ENCODE peak calls at places on chromosomes 7 and 10, in seven cellular contexts. K, J, A, Y, C, R and D are unnamed samples.

GRCh38 chr7:158975526-158976467 is 119.4 kb downstream of the DYNC2I1 start:
- DNase-seq in K (no peak), J (no peak), A (no peak), Y (no peak), C (no peak), R (peak; percentile 69), D (peak; percentile 51)

GRCh38 chr7:42104694-42105093 is 132.3 kb downstream of the GLI3 start:
- DNase-seq in K (no peak), J (no peak), A (no peak), Y (no peak), C (no peak), R (no peak), D (no peak)

GRCh38 chr10:78348416-78349164 is 314.9 kb downstream of the RPS24 start:
- DNase-seq in K (no peak), J (no peak), A (no peak), Y (no peak), C (no peak), R (no peak), D (no peak)

GRCh38 chr10:12350167-12350872 is 973 bp downstream of the CAMK1D start:
- DNase-seq in K (peak; percentile 74), J (peak; percentile 10), A (peak; percentile 39), Y (peak; percentile 51), C (no peak), R (peak; percentile 81), D (peak; percentile 14)

GRCh38 chr10:130711072-130711471 is 574.9 kb downstream of the GLRX3 start:
- DNase-seq in K (no peak), J (no peak), A (no peak), Y (no peak), C (no peak), R (peak; percentile 10), D (no peak)

GRCh38 chr10:804191-804781 is 114.8 kb upstream of the DIP2C start:
- DNase-seq in K (no peak), J (no peak), A (no peak), Y (no peak), C (no peak), R (no peak), D (no peak)

GRCh38 chr7:36441344-36442022 is 51.8 kb downstream of the ANLN start:
- DNase-seq in K (no peak), J (no peak), A (no peak), Y (no peak), C (no peak), R (no peak), D (peak; percentile 21)

GRCh38 chr7:121302214-121302745 is 26.5 kb upstream of the WNT16 start:
- DNase-seq in K (no peak), J (no peak), A (no peak), Y (no peak), C (no peak), R (no peak), D (no peak)

GRCh38 chr10:70228503-70228902 is 4.7 kb downstream of the PPA1 start:
- DNase-seq in K (no peak), J (no peak), A (no peak), Y (no peak), C (no peak), R (no peak), D (no peak)

GRCh38 chr10:105063796-105064195 is 422.7 kb downstream of the SORCS3 start:
- DNase-seq in K (no peak), J (no peak), A (peak; percentile 14), Y (no peak), C (no peak), R (peak; percentile 39), D (peak; percentile 81)

GRCh38 chr7:13551503-13551902 is 438.0 kb downstream of the ETV1 start:
- DNase-seq in K (no peak), J (no peak), A (no peak), Y (no peak), C (no peak), R (no peak), D (peak; percentile 9)

GRCh38 chr7:128962837-128963236 is 25.1 kb downstream of the IRF5 start:
- DNase-seq in K (no peak), J (no peak), A (no peak), Y (no peak), C (no peak), R (no peak), D (no peak)

DNA sequence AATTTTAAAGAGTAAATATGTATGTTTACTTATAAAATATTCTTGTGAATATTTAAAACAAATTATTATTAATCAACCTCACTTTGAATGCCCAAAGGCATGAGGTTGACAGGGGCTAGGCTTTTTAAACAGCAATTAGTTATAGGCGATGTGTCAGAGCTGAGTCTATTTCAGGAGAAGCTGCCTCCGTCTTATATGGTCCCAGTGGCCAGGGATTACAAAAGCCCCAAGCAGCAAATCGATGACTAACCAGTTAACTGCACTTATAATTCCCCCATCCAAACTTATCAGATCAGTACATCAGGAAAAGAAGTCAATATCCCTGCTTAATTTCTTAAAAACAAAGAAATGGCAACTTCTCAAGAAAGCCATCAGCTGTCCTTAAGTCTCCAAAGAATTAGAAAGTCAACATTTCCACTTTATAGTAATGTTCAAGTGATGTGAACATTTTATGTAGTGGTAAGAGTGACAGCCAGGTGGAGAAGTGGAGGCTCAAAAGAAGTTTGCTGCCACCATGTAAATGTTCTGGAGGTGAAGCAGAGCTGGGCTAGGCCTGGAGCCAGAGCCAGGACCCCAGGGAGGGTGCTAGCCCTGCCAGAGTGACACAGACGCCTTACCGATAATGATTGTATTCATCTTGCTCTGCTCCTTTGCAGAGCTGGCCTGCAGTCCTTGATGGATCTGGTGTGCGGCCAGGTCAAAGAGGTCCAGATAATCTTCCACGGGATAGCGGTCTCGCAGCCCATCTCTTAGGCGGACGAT is 51.5 kb downstream of the CHST15 start:
- DNase-seq in K (no peak), J (no peak), A (no peak), Y (no peak), C (no peak), R (no peak), D (no peak)
- H3K27ac ChIP-seq in K (no peak overlapping the region), J (no peak overlapping the region), A (no peak overlapping the region), Y (no peak overlapping the region), C (no peak overlapping the region), R (no peak overlapping the region), D (no peak overlapping the region)

GRCh38 chr10:102800601-102801335 is 36.4 kb downstream of the CYP17A1 start:
- DNase-seq in K (no peak), J (no peak), A (no peak), Y (no peak), C (no peak), R (no peak), D (no peak)

GRCh38 chr10:102791754-102792153 is 45.5 kb downstream of the CYP17A1 start:
- DNase-seq in K (no peak), J (no peak), A (no peak), Y (no peak), C (no peak), R (no peak), D (no peak)

GRCh38 chr10:102799691-102800435 is 37.4 kb downstream of the CYP17A1 start:
- DNase-seq in K (no peak), J (no peak), A (peak; percentile 71), Y (no peak), C (no peak), R (no peak), D (no peak)

GRCh38 chr10:102796407-102797176 is 40.6 kb downstream of the CYP17A1 start:
- DNase-seq in K (peak; percentile 90), J (no peak), A (peak; percentile 90), Y (no peak), C (no peak), R (peak; percentile 96), D (no peak)

DNA sequence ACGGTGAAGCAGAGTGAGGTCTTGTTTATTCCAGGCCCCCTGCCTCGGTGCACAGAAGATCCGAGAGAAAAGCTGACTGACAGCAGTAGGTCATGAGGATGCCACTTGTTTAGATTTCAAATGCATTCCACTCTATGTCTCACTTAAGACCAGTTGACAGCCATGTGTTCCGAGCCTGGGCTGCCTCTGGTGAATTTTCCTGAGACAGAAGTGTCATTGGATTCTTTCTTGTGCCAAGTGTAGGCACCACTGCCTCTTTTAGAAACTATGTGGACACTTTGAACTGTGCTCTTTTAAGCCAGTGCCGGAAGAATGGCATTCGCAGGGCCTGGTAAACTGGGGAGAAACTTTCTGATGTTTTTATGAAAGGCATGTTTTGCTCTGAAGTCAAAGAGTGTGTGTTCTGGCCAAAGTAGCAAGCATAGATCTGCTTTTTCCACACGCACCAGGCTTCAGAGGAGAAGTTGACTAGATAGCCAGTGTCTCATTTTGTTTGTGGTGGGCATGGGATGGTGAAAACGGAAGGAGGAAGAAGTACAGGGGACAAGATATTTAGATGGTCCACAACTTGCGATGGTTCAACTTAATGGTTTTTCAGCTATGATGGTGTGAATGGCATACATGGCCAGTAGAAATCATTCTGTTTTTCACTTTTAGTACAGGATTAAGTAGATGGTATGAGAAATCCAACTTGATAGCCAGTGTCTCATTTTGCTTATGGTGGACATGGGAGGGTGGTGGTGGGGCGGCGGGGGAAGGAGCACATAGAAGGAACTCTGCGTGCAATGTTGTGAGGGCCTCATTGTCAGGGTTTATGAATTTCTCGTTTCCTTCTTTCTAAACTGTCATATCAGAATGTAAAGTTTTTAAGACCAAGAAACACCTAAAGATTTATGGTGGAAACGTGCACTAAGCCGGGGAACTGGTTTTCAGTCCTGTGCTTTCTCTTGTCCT is 41.5 kb downstream of the CYP17A1 start:
- DNase-seq in K (no peak), J (no peak), A (no peak), Y (no peak), C (no peak), R (no peak), D (no peak)
- H3K4me3 ChIP-seq in K (no peak overlapping the region), J (peak overlapping the region; percentile 9), A (no peak overlapping the region), Y (no peak overlapping the region), C (peak overlapping the region; percentile 35), R (peak overlapping the region; percentile 3), D (no peak overlapping the region)

DNA sequence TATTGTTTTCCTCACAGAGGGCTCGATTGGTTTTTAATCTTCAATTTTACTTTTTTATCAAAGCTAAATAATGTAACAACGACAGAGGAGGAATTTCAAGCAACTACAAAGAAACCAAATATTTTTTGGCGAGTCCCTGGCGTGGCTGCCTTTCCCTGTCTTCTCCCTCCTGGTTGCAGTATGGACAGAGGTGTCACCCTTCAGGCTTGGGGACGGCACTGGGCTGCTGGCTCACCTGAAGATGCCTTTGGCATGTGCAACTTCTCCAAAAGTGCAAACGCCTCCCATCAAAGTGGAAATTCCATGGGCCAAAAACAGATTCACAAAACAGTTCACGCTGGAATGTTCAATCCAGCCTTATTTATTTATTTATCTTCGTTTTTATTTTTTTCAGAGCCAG is 51.9 kb downstream of the DOCK1 start:
- DNase-seq in K (no peak), J (no peak), A (no peak), Y (no peak), C (no peak), R (no peak), D (no peak)
- H3K27ac ChIP-seq in K (no peak overlapping the region), J (no peak overlapping the region), A (no peak overlapping the region), Y (no peak overlapping the region), C (no peak overlapping the region), R (no peak overlapping the region), D (no peak overlapping the region)

DNA sequence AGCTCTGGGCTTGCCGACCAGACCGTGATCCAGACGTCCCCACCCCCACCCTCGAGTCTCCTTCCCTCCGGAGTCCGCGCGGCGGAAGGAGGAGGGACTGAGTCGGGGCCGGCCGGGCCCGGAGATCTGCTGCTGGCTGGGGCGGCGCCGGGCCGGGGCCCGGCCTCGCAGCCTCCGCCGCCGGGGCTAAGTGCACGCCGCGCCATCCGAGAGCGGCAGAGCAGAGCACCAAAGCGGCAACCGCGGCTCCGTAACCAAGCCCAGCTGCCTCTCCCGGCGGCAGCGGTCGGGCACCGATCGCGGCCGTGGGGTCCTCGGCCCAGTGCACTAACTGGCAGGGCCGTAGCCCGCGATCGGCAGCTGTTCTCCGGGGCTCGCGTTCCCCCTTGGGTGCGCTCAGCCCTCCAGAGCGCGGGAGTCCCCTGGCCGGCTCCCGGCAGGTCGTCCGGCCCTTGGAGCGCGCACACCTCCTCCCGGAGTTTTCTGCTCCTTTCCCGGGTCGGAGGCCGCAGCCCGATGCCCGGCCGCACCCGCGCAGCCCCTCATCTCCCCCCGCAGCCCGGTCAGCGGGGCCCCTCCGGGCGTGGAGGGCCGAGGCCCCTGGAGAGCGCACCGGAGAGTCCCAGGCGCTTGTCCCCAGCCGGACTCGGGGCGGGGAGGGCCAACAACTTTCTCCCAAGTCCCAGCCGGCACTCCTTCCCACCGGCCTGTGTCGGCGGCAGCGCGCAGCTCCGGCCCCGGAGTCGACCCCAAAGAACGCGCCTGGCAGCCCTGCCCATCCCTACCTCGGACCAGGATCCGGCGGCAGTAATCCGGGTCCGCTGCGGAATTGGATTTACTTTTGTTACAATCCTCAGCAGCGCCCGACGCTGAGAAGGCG is 799 bp downstream of the VAX1 start:
- DNase-seq in K (no peak), J (no peak), A (peak; percentile 31), Y (peak; percentile 84), C (no peak), R (no peak), D (peak; percentile 65)
- H3K4me3 ChIP-seq in K (peak overlapping the region; percentile 52), J (no peak overlapping the region), A (peak overlapping the region; percentile 42), Y (peak overlapping the region; percentile 55), C (peak overlapping the region; percentile 65), R (no peak overlapping the region), D (peak overlapping the region; percentile 81)